ENCODE peak calls at places on chromosomes 12 and 14, in four cellular contexts. I, B, S and P are unnamed samples.

GRCh38 chr12:121803861-121804416 is at the start of gene SETD1B:
- DNase-seq in I (no peak), B (peak; percentile 62), S (no peak), P (peak; percentile 66)

GRCh38 chr12:50841654-50842531 is 833 bp upstream of the TMPRSS12 start:
- DNase-seq in I (no peak), B (no peak), S (no peak), P (no peak)

GRCh38 chr12:110921262-110921661 is 883 bp upstream of the MYL2 start:
- DNase-seq in I (no peak), B (no peak), S (no peak), P (no peak)

GRCh38 chr12:15171015-15171646 is 50.1 kb downstream of the RERG start:
- DNase-seq in I (no peak), B (no peak), S (no peak), P (no peak)

GRCh38 chr12:117105902-117106301 is 6.7 kb upstream of the TESC start:
- DNase-seq in I (no peak), B (no peak), S (no peak), P (no peak)

GRCh38 chr14:100875861-100876590 is 27.5 kb downstream of the RTL1 start:
- DNase-seq in I (no peak), B (no peak), S (no peak), P (peak; percentile 55)

GRCh38 chr12:101729842-101730241 is 9.4 kb downstream of the SYCP3 start:
- DNase-seq in I (no peak), B (no peak), S (no peak), P (no peak)

GRCh38 chr14:84403585-84403984 is 1126.4 kb upstream of the FLRT2 start:
- DNase-seq in I (peak; percentile 37), B (no peak), S (no peak), P (no peak)

GRCh38 chr12:48988030-48988649 is 10.0 kb downstream of the WNT1 start:
- DNase-seq in I (peak; percentile 92), B (no peak), S (no peak), P (peak; percentile 38)

GRCh38 chr14:91870001-91870400 is 2.7 kb upstream of the TC2N start:
- DNase-seq in I (no peak), B (no peak), S (no peak), P (no peak)

GRCh38 chr12:24560867-24561266 is 388.0 kb downstream of the BCAT1 start:
- DNase-seq in I (no peak), B (no peak), S (peak; percentile 21), P (no peak)

GRCh38 chr12:11779286-11779685 is 129.8 kb downstream of the ETV6 start:
- DNase-seq in I (no peak), B (no peak), S (no peak), P (no peak)

GRCh38 chr12:46131729-46132128 is 137.1 kb downstream of the SLC38A1 start:
- DNase-seq in I (peak; percentile 56), B (no peak), S (no peak), P (no peak)

GRCh38 chr14:55129428-55130193 is 559 bp downstream of the LGALS3 start:
- DNase-seq in I (peak; percentile 65), B (peak; percentile 71), S (peak; percentile 79), P (peak; percentile 82)

GRCh38 chr12:12156835-12157234 is 86.1 kb downstream of the BCL2L14 start:
- DNase-seq in I (no peak), B (no peak), S (no peak), P (no peak)

GRCh38 chr12:96425321-96425720 is 25.1 kb upstream of the CDK17 start:
- DNase-seq in I (no peak), B (peak; percentile 66), S (no peak), P (no peak)

GRCh38 chr12:11949738-11950403 is 120.9 kb upstream of the BCL2L14 start:
- DNase-seq in I (no peak), B (peak; percentile 18), S (no peak), P (no peak)

DNA sequence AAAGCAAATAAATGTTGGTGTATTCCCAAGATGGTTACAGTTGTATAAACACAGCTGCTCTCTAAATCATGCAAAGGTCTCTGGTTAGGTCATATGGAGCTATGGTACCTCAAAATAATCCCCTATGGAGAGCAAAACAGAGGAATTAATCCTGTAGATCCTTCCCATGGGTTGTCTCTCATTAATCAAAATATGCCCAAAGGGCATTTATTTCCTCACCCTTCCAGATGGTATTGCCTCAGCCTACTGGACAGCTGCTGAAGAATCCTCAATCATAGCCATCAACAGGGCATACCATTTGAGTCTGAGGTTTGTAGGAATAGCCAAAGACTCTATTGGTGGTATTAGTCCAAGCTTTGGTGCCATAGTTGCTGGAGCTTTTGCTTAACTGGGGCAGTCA is 360.9 kb downstream of the RPL10L start:
- DNase-seq in I (no peak), B (no peak), S (no peak), P (no peak)
- H3K9me3 ChIP-seq in I (no peaks in the 10 kb centered on the region), B (no peaks in the 10 kb centered on the region), S (no peaks in the 10 kb centered on the region), P (no peaks in the 10 kb centered on the region)

DNA sequence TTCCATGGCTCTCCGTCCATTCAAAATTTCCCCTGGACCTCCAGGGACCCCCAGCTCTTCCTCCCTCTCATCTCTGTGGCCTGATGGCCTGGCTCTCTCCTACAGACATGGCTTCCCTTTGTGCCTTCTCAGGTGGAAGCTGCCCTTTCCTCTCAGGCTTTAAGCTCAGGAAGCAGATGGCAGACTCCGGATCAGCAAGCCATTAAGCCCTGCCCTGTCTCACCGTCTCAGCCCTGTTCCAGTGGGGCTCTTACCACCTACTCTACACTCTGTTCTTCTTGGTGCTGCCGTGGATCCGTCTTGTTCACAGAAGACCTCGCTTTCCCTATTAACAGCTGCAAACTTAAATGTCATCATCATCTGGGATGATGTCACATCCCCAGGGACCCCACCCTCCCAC is 33.1 kb downstream of the NPC2 start:
- DNase-seq in I (no peak), B (no peak), S (no peak), P (no peak)
- H3K27me3 ChIP-seq in I (no peaks in the 10 kb centered on the region), B (no peaks in the 10 kb centered on the region), S (no peaks in the 10 kb centered on the region), P (no peaks in the 10 kb centered on the region)

GRCh38 chr12:47868552-47869031 is 36.2 kb downstream of the VDR start:
- DNase-seq in I (peak; percentile 23), B (no peak), S (peak; percentile 17), P (no peak)
- H3K27ac ChIP-seq in I (no peak overlapping the region), B (no peak overlapping the region), S (no peak overlapping the region), P (no peak overlapping the region)

GRCh38 chr12:107984973-107985372 is 144.1 kb upstream of the WSCD2 start:
- DNase-seq in I (no peak), B (no peak), S (no peak), P (no peak)
- H3K9me3 ChIP-seq in I (no peaks in the 10 kb centered on the region), B (no peaks in the 10 kb centered on the region), S (no peaks in the 10 kb centered on the region), P (no peaks in the 10 kb centered on the region)

DNA sequence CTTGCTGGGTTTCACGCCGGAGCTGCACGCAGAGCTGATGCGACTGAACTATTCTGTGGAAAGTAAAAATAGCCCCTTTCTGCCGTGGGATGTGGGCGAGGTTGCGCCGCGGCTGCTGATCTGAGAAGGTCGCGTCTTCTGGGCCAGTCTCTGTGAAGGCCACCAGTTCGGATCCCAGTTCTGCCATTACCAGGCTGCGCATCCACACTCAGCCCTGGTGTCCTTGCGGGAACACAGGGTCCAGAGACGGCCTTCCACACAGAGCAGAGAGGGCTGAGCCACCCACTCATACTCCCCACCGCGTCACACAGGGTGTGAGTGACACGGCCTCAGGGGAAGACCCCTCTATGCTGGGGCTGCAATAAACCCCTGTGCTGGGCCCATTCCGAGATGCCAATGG is 13.9 kb downstream of the GALNT9 start:
- DNase-seq in I (no peak), B (no peak), S (no peak), P (peak; percentile 33)
- H3K27me3 ChIP-seq in I (no peaks in the 10 kb centered on the region), B (no peaks in the 10 kb centered on the region), S (no peaks in the 10 kb centered on the region), P (peaks cover 11% of the 10 kb centered on the region)

GRCh38 chr14:103143535-103143934 is 20.3 kb downstream of the TNFAIP2 start:
- DNase-seq in I (no peak), B (no peak), S (no peak), P (no peak)
- H3K27ac ChIP-seq in I (no peak overlapping the region), B (no peak overlapping the region), S (no peak overlapping the region), P (peak overlapping the region; percentile 18)